ENCODE peak calls at places on chromosomes 4 and X, in seven cellular contexts. W, K, V, C, I, B and D are unnamed samples. For H3K36me3, the result is how much of the 10 kb centered on the place peaks cover.

GRCh38 chrX:103742339-103742738 is 31.6 kb downstream of the TMEM31 start:
- DNase-seq in W (no peak), K (no peak), V (no peak), C (no peak), I (no peak), B (no peak), D (no peak)

GRCh38 chrX:50768801-50769200 is 45.2 kb downstream of the SHROOM4 start:
- DNase-seq in W (no peak), K (no peak), V (no peak), C (no peak), I (no peak), B (no peak), D (no peak)

GRCh38 chrX:70423937-70424336 is 823 bp downstream of the GDPD2 start:
- DNase-seq in W (no peak), K (no peak), V (no peak), C (no peak), I (no peak), B (no peak), D (no peak)

GRCh38 chr4:175419120-175419774 is 392.8 kb downstream of the GPM6A start:
- DNase-seq in W (no peak), K (no peak), V (no peak), C (no peak), I (peak), B (no peak), D (no peak)

GRCh38 chrX:52425710-52426245 is 57.0 kb downstream of the XAGE2 start:
- DNase-seq in W (no peak), K (no peak), V (no peak), C (no peak), I (no peak), B (no peak), D (no peak)

GRCh38 chr4:26062221-26062620 is 148.2 kb downstream of the SMIM20 start:
- DNase-seq in W (no peak), K (no peak), V (no peak), C (no peak), I (no peak), B (no peak), D (no peak)

GRCh38 chr4:41146716-41147506 is 67.4 kb downstream of the APBB2 start:
- DNase-seq in W (peak), K (no peak), V (peak), C (no peak), I (no peak), B (no peak), D (no peak)

GRCh38 chr4:25174674-25175073 is 14.4 kb upstream of the SEPSECS start:
- DNase-seq in W (no peak), K (no peak), V (no peak), C (no peak), I (no peak), B (no peak), D (no peak)

GRCh38 chrX:6226053-6226645 is 2.5 kb downstream of the NLGN4X start:
- DNase-seq in W (no peak), K (no peak), V (peak), C (peak), I (no peak), B (peak), D (peak)

GRCh38 chr4:186566068-186566467 is 10.7 kb upstream of the MTNR1A start:
- DNase-seq in W (no peak), K (no peak), V (no peak), C (no peak), I (no peak), B (no peak), D (no peak)

GRCh38 chr4:10273030-10273429 is 156.4 kb upstream of the WDR1 start:
- DNase-seq in W (no peak), K (no peak), V (no peak), C (no peak), I (no peak), B (no peak), D (no peak)

GRCh38 chrX:124212622-124213021 is 119.8 kb upstream of the TEX13D start:
- DNase-seq in W (no peak), K (no peak), V (no peak), C (no peak), I (no peak), B (no peak), D (no peak)

GRCh38 chr4:169593050-169593449 is 19.3 kb downstream of the NEK1 start:
- DNase-seq in W (no peak), K (no peak), V (no peak), C (no peak), I (no peak), B (no peak), D (no peak)

GRCh38 chrX:121298499-121298898 is 251.1 kb downstream of the GLUD2 start:
- DNase-seq in W (no peak), K (no peak), V (no peak), C (no peak), I (no peak), B (no peak), D (no peak)

GRCh38 chr4:86181585-86181984 is 178.3 kb downstream of the MAPK10 start:
- DNase-seq in W (no peak), K (no peak), V (no peak), C (no peak), I (no peak), B (no peak), D (no peak)

GRCh38 chr4:40325406-40326019 is 9.6 kb upstream of the CHRNA9 start:
- DNase-seq in W (no peak), K (no peak), V (no peak), C (no peak), I (peak), B (no peak), D (no peak)

GRCh38 chr4:142282870-142283431 is 563.1 kb downstream of the INPP4B start:
- DNase-seq in W (no peak), K (no peak), V (no peak), C (no peak), I (no peak), B (no peak), D (no peak)

GRCh38 chr4:92172203-92172602 is 131.6 kb upstream of the GRID2 start:
- DNase-seq in W (no peak), K (no peak), V (no peak), C (no peak), I (no peak), B (no peak), D (no peak)

GRCh38 chr4:15434086-15434485 is 6.3 kb downstream of the C1QTNF7 start:
- DNase-seq in W (no peak), K (no peak), V (no peak), C (no peak), I (no peak), B (no peak), D (no peak)

GRCh38 chrX:75784689-75785491 is at the start of gene MAGEE2:
- DNase-seq in W (no peak), K (no peak), V (no peak), C (peak), I (no peak), B (no peak), D (no peak)

GRCh38 chrX:126820700-126821420 is 1.3 kb downstream of the PRR32 start:
- DNase-seq in W (no peak), K (peak), V (no peak), C (peak), I (no peak), B (no peak), D (no peak)

GRCh38 chr4:647481-647880 is 22.1 kb downstream of the PDE6B start:
- DNase-seq in W (no peak), K (no peak), V (no peak), C (no peak), I (no peak), B (peak), D (no peak)

GRCh38 chr4:139279723-139280620 is at the start of gene MGARP:
- DNase-seq in W (no peak), K (no peak), V (peak), C (peak), I (no peak), B (peak), D (no peak)

GRCh38 chr4:150371869-150372268 is 210.1 kb upstream of the MAB21L2 start:
- DNase-seq in W (no peak), K (no peak), V (no peak), C (no peak), I (no peak), B (no peak), D (no peak)

GRCh38 chr4:75668596-75668995 is 4.6 kb downstream of the G3BP2 start:
- DNase-seq in W (no peak), K (no peak), V (no peak), C (no peak), I (no peak), B (no peak), D (no peak)

GRCh38 chr4:87038837-87039715 is 104.3 kb downstream of the AFF1 start:
- DNase-seq in W (no peak), K (peak), V (peak), C (peak), I (no peak), B (peak), D (peak)

GRCh38 chr4:110198472-110199419 is at the start of gene ELOVL6:
- DNase-seq in W (peak), K (peak), V (peak), C (peak), I (peak), B (peak), D (peak)

GRCh38 chr4:38582445-38582844 is 81.6 kb upstream of the KLF3 start:
- DNase-seq in W (no peak), K (no peak), V (no peak), C (no peak), I (no peak), B (no peak), D (no peak)

GRCh38 chrX:38061335-38061734 is 55.0 kb downstream of the SYTL5 start:
- DNase-seq in W (no peak), K (no peak), V (no peak), C (no peak), I (peak), B (no peak), D (no peak)

GRCh38 chr4:137106287-137106686 is 426.0 kb downstream of the PCDH18 start:
- DNase-seq in W (no peak), K (no peak), V (no peak), C (no peak), I (no peak), B (no peak), D (no peak)

GRCh38 chrX:28639502-28639901 is 52.3 kb downstream of the IL1RAPL1 start:
- DNase-seq in W (no peak), K (no peak), V (no peak), C (no peak), I (peak), B (no peak), D (no peak)

GRCh38 chrX:41386222-41386990 is 52.4 kb downstream of the DDX3X start:
- DNase-seq in W (no peak), K (no peak), V (peak), C (no peak), I (no peak), B (no peak), D (no peak)

GRCh38 chr4:154617820-154618317 is 5.4 kb upstream of the FGG start:
- DNase-seq in W (no peak), K (no peak), V (no peak), C (no peak), I (no peak), B (no peak), D (no peak)

GRCh38 chr4:151218343-151218742 is 58.6 kb upstream of the PRSS48 start:
- DNase-seq in W (no peak), K (no peak), V (no peak), C (no peak), I (no peak), B (no peak), D (no peak)

GRCh38 chr4:174490356-174490969 is 31.8 kb downstream of the HPGD start:
- DNase-seq in W (no peak), K (no peak), V (no peak), C (no peak), I (no peak), B (no peak), D (no peak)

GRCh38 chr4:147407261-147408045 is 73.4 kb upstream of the EDNRA start:
- DNase-seq in W (no peak), K (no peak), V (no peak), C (peak), I (peak), B (no peak), D (no peak)

GRCh38 chrX:67543818-67544217 is at the start of gene AR:
- DNase-seq in W (peak), K (peak), V (peak), C (peak), I (no peak), B (peak), D (no peak)

GRCh38 chrX:67545772-67546495 is 2.1 kb downstream of the AR start:
- DNase-seq in W (no peak), K (no peak), V (peak), C (peak), I (no peak), B (peak), D (no peak)

GRCh38 chrX:67544281-67544680 is 460 bp downstream of the AR start:
- DNase-seq in W (no peak), K (no peak), V (peak), C (peak), I (no peak), B (peak), D (no peak)

GRCh38 chrX:67544871-67545771 is 1.3 kb downstream of the AR start:
- DNase-seq in W (no peak), K (no peak), V (peak), C (peak), I (no peak), B (peak), D (no peak)

GRCh38 chrX:67546496-67547423 is 2.9 kb downstream of the AR start:
- DNase-seq in W (no peak), K (no peak), V (no peak), C (no peak), I (no peak), B (no peak), D (no peak)
- H3K4me3 ChIP-seq in W (peak), K (peak), V (peak), C (peak), I (no peak), B (peak), D (no peak)

GRCh38 chrX:46791927-46792825 is 33.3 kb upstream of the SLC9A7 start:
- DNase-seq in W (no peak), K (no peak), V (no peak), C (no peak), I (peak), B (no peak), D (peak)
- H3K36me3 ChIP-seq in W (under half), K (under half), V (under half), C (under half), I (under half), B (under half), D (under half)

GRCh38 chr4:159179310-159179958 is 76.6 kb downstream of the RAPGEF2 start:
- DNase-seq in W (no peak), K (no peak), V (no peak), C (no peak), I (no peak), B (no peak), D (no peak)
- H3K4me3 ChIP-seq in W (no peak), K (no peak), V (peak), C (peak), I (no peak), B (no peak), D (no peak)

GRCh38 chrX:73826996-73827395 is 264.0 kb downstream of the CHIC1 start:
- DNase-seq in W (no peak), K (no peak), V (no peak), C (no peak), I (no peak), B (no peak), D (no peak)

GRCh38 chrX:73823473-73824004 is 260.5 kb downstream of the CHIC1 start:
- DNase-seq in W (no peak), K (no peak), V (no peak), C (no peak), I (no peak), B (no peak), D (no peak)

GRCh38 chrX:73828080-73828720 is 265.2 kb downstream of the CHIC1 start:
- DNase-seq in W (no peak), K (no peak), V (no peak), C (no peak), I (no peak), B (no peak), D (no peak)

GRCh38 chrX:73827406-73827805 is 264.4 kb downstream of the CHIC1 start:
- DNase-seq in W (no peak), K (no peak), V (no peak), C (no peak), I (no peak), B (no peak), D (no peak)

GRCh38 chrX:73825569-73825968 is 262.6 kb downstream of the CHIC1 start:
- DNase-seq in W (no peak), K (no peak), V (no peak), C (no peak), I (no peak), B (no peak), D (no peak)
- H3K36me3 ChIP-seq in W (under half), K (half or more), V (under half), C (under half), I (under half), B (under half), D (under half)

DNA sequence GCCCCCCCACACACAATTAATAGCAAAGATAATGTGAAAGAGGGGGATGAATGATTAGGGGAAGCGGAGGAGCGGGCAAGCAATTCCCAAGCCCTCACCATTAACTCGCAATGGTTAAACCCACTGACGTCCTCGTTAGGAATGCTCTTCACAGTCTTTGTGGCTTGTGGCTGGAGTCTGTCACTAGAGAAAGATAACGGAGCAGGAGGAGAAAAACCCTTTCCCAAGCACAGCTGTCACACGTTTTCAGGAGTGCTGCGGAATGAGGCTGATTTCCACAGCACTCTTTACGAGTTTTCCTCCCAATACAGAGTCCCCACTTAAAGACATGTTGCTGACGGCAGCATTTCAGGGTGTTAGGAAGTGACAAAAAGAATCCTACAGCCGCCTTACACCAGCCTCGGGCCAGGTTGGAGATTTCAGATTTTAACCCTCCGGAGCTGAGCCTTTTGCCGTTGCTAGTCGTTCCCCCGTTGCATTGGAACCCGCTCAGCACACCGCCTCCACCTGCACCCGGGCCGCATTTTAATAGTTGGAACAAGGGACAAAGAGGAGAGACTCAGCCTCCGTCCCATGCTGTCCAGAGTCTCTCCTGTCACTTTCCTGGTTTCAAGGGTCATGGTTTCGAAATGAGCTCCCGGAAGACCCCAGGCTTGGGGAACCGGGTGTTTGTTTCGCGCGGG is 92.2 kb downstream of the GEMIN8 start:
- DNase-seq in W (no peak), K (no peak), V (no peak), C (no peak), I (no peak), B (no peak), D (no peak)
- H3K4me3 ChIP-seq in W (peak), K (peak), V (peak), C (peak), I (peak), B (peak), D (no peak)

GRCh38 chr4:3211866-3212265 is 37.1 kb upstream of the MSANTD1 start:
- DNase-seq in W (no peak), K (no peak), V (peak), C (no peak), I (no peak), B (peak), D (no peak)

GRCh38 chr4:3213661-3214250 is 35.2 kb upstream of the MSANTD1 start:
- DNase-seq in W (no peak), K (no peak), V (peak), C (no peak), I (no peak), B (peak), D (no peak)

GRCh38 chr4:3213101-3213416 is 35.9 kb upstream of the MSANTD1 start:
- DNase-seq in W (no peak), K (no peak), V (peak), C (no peak), I (no peak), B (no peak), D (no peak)

GRCh38 chr4:3210467-3210866 is 38.5 kb upstream of the MSANTD1 start:
- DNase-seq in W (peak), K (no peak), V (peak), C (no peak), I (no peak), B (peak), D (no peak)

DNA sequence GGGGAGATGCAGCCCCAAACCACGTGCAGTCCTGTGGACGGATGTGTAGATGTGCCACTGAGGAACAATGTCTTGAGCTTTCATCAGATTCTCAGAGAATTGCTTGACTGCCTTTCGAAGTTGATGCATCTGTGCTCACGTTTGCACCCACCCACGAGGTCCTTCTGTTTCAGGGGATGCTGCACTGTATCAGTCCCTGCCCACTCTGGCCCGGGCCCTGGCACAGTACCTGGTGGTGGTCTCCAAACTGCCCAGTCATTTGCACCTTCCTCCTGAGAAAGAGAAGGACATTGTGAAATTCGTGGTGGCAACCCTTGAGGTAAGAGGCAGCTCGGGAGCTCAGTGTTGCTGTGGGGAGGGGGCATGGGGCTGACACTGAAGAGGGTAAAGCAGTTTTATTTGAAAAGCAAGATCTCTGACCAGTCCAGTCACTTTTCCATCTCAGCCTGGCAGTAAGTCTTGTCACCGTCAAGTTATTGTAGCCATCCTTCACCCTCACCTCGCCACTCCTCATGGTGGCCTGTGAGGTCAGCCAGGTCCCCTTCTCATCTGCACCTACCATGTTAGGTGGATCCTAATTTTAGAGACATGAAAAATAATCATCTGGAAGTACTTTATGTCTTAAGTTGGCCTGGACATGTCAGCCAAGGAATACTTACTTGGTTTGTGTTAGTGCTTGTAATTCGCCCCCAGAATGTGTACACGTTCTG is 36.4 kb upstream of the MSANTD1 start:
- DNase-seq in W (no peak), K (no peak), V (peak), C (no peak), I (no peak), B (peak), D (no peak)
- H3K36me3 ChIP-seq in W (under half), K (half or more), V (under half), C (half or more), I (under half), B (half or more), D (half or more)

DNA sequence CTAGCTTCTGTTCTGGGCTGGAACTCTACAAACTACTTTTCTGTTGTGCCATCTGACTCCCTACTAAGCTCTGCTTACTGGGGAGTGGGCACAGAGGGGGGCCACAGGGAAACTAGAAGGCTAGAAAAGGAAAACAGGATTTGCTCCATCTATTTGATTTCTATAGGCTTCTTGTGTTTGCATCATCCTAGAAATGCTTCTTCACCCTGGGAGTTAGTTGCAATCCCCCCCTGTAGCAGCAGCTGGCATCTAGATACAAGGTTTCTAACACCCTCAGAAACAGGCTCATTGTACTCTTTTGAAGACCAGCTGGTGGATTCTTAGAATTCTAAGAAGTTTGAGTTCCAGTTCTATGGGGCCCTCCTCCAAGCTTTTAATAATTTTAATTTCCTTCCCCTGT is 213.4 kb downstream of the TMA16 start:
- DNase-seq in W (no peak), K (no peak), V (no peak), C (no peak), I (no peak), B (no peak), D (no peak)
- H3K4me3 ChIP-seq in W (no peak), K (no peak), V (no peak), C (no peak), I (no peak), B (no peak), D (no peak)